ENCODE peak calls at places on chromosome 16, in five cellular contexts. S is ovary, E is mammary epithelial cell, B is thoracic aorta, F is transverse colon. K is an unnamed sample.

GRCh38 chr16:13845232-13845631 is 74.7 kb upstream of the ERCC4 start:
- DNase-seq in S (no peak), E (no peak), B (no peak), F (no peak), K (no peak)

GRCh38 chr16:46885960-46886763 is 2.0 kb downstream of the GPT2 start:
- DNase-seq in S (peak), E (peak), B (no peak), F (no peak), K (peak)

GRCh38 chr16:70391881-70392481 is 45.3 kb downstream of the DDX19A start:
- DNase-seq in S (no peak), E (peak), B (no peak), F (no peak), K (peak)

GRCh38 chr16:11735801-11736200 is 6.9 kb downstream of the TXNDC11 start:
- DNase-seq in S (no peak), E (no peak), B (no peak), F (no peak), K (no peak)

GRCh38 chr16:287298-287811 is 4.4 kb downstream of the PDIA2 start:
- DNase-seq in S (no peak), E (no peak), B (no peak), F (no peak), K (no peak)

GRCh38 chr16:2719328-2720062 is 529 bp downstream of the PRSS27 start:
- DNase-seq in S (no peak), E (no peak), B (no peak), F (peak), K (no peak)

GRCh38 chr16:3186946-3187690 is 886 bp upstream of the OR1F1 start:
- DNase-seq in S (no peak), E (no peak), B (no peak), F (no peak), K (no peak)

GRCh38 chr16:77555781-77556180 is 120.9 kb upstream of the ADAMTS18 start:
- DNase-seq in S (no peak), E (no peak), B (no peak), F (no peak), K (no peak)

GRCh38 chr16:82728901-82729300 is 102.1 kb downstream of the CDH13 start:
- DNase-seq in S (no peak), E (no peak), B (no peak), F (no peak), K (no peak)

GRCh38 chr16:86761117-86761971 is 183.0 kb downstream of the FOXL1 start:
- DNase-seq in S (no peak), E (peak), B (peak), F (peak), K (peak)

GRCh38 chr16:3945751-3946603 is 65.5 kb upstream of the CREBBP start:
- DNase-seq in S (no peak), E (peak), B (peak), F (peak), K (peak)

GRCh38 chr16:16151315-16151714 is 72.0 kb downstream of the ABCC6 start:
- DNase-seq in S (no peak), E (no peak), B (no peak), F (no peak), K (no peak)

GRCh38 chr16:569445-570254 is at the start of gene PIGQ:
- DNase-seq in S (peak), E (peak), B (peak), F (peak), K (peak)

GRCh38 chr16:72122308-72122707 is 28.7 kb downstream of the DHX38 start:
- DNase-seq in S (no peak), E (no peak), B (no peak), F (no peak), K (no peak)

GRCh38 chr16:15874745-15875314 is 13.6 kb downstream of the CEP20 start:
- DNase-seq in S (peak), E (peak), B (no peak), F (peak), K (peak)

GRCh38 chr16:24344791-24345190 is 88.7 kb downstream of the CACNG3 start:
- DNase-seq in S (no peak), E (no peak), B (no peak), F (no peak), K (no peak)

GRCh38 chr16:8944113-8944765 is 19.5 kb downstream of the USP7 start:
- DNase-seq in S (no peak), E (no peak), B (no peak), F (no peak), K (no peak)

GRCh38 chr16:83068686-83069085 is 441.9 kb downstream of the CDH13 start:
- DNase-seq in S (no peak), E (no peak), B (no peak), F (no peak), K (peak)

GRCh38 chr16:66171578-66171977 is 194.9 kb upstream of the CDH5 start:
- DNase-seq in S (no peak), E (no peak), B (no peak), F (no peak), K (no peak)

DNA sequence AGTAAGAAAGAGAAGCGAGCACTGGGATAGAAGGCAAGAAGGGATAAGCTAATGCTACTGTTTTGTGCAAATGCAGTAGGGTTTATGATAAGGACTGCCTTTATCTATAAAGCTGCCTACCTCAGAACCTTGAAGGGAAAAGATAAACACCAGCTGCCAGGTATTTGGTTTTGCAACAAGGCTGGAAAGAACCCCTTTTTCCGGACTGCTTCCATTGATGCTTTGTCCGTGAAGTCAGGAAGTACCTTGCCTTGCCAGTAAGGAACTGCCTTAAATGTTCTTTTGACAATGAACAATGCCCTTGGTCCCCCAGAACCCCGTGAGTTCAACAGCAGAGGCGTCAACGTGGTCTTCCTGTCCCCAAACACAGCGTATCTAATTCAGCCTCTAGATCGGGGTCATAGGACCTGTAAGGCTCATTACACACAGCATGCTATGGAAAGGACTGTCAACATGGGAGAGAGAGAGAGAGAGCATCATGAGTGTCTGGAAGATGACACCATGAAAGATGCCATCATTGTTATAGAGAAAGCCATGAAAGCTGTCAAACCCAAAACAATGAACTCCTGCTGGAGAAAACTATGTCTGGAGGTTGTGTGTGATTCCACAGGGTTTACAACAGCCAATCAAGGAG is 113.4 kb downstream of the ANKRD11 start:
- DNase-seq in S (no peak), E (no peak), B (no peak), F (no peak), K (no peak)
- H3K4me3 ChIP-seq in S (no peak), E (no peak), B (no peak), F (no peak), K (no peak)

DNA sequence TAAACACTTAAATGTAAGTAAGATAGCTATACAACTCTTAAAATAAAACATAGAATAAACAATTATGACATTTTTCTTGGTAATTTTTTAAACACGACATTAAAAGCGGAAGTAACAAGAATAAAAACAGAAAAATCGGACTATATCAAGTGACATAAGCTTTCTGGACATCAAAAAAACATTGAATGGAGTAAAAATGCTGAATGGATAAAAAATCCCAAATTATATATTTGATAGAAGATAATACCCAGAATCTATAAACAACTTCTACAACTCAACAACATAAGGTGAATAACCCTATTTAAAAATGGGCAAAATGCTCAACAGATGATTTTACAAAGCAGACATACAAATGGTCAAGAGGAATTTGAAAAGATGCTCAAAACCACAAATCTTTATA is 1866.5 kb downstream of the TP53TG3F start:
- DNase-seq in S (no peak), E (no peak), B (no peak), F (no peak), K (no peak)
- TF ChIP-seq CTCF in S (no peak), E (no peak), B (no peak), F (no peak), K (no peak)

DNA sequence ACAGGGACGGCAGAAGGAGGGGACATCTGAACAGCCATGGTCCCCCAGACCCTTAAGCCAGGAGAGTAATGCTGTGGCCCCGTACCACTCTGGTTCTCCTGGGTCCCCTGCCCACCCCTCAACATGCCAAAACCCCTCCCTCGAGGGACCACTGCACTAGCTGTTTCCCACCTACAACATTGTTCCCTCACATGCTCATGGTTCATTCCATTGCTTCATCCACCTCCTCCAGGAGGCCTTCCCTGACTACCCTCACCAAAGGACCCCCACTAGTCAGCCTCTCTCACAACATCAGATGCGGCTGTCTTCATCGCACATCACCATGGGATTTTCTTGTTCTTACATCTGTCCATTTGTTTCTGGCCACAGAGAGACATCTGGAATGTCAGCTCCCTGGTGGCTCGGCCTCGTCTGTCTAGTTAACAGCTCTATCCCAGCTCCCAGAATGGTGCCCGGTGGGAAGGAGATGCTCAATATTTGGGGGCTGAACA is 1.7 kb downstream of the DOK4 start:
- DNase-seq in S (no peak), E (no peak), B (no peak), F (no peak), K (no peak)
- H3K4me3 ChIP-seq in S (no peak), E (no peak), B (peak), F (no peak), K (no peak)

GRCh38 chr16:27355610-27356009 is 41.8 kb downstream of the IL4R start:
- DNase-seq in S (no peak), E (no peak), B (no peak), F (peak), K (peak)
- TF ChIP-seq CTCF in S (no peak), E (peak), B (no peak), F (peak), K (peak)

GRCh38 chr16:53721017-53721416 is 17.1 kb downstream of the FTO start:
- DNase-seq in S (no peak), E (no peak), B (no peak), F (no peak), K (no peak)

GRCh38 chr16:53713403-53714013 is 9.6 kb downstream of the FTO start:
- DNase-seq in S (no peak), E (no peak), B (no peak), F (no peak), K (peak)

GRCh38 chr16:53714080-53715050 is 10.4 kb downstream of the FTO start:
- DNase-seq in S (no peak), E (no peak), B (no peak), F (no peak), K (peak)

GRCh38 chr16:53712065-53712464 is 8.1 kb downstream of the FTO start:
- DNase-seq in S (no peak), E (no peak), B (no peak), F (no peak), K (no peak)

GRCh38 chr16:53717577-53717976 is 13.6 kb downstream of the FTO start:
- DNase-seq in S (no peak), E (no peak), B (no peak), F (no peak), K (no peak)
- H3K4me3 ChIP-seq in S (no peak), E (no peak), B (no peak), F (no peak), K (no peak)

DNA sequence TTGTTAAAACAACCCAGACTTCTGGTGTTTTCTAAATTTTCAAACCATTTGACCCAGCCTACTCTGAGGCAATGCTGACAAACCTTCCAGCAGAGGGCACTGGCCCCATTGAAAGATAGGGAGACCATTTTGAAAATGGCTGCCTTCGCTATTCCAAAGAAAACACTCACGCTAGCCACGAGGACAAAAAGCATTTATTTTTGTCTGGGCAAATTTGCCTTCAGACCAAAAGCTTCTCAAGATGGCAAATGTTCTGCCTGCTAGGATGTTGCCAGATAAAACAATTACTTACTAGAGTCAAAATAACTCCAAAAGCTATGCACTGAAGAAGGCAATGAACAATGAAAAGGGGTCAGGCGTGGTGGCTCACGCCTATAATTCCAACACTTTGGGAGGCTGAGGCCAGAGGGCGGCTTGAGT is 296.7 kb upstream of the IRX5 start:
- DNase-seq in S (no peak), E (peak), B (peak), F (no peak), K (peak)
- TF ChIP-seq CTCF in S (no peak), E (peak), B (peak), F (no peak), K (peak)

DNA sequence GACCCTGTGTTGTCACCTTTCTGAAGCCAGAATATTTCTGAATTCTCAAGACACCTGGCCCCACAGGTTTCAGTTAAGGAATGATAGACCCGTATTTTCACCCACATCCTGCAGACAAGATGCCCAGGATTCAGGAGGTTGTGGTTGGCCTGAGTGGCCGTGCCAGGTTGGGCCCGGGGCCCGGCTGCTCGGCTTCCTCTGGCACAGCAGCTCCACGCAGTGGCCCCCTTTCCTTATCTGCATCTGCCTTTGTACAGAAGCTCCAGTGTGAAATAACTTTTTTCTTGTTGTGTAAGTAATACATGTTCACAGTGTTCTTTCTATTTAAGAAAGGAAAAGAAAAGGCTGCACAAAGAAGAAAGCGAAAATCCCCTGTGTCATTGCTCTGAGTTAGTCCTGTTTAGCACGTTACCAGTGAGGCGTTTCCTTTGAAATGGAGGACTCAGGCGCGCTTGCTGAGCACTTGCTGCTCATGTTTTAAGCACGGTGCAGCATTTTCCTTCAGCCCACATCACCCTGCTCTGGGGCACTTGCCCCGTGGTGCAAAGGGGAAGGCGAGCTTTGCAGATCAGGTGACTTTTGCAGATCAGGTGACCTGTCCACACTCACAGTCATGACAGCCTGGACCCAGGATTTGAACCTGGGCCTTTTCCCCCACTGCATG is 12.8 kb downstream of the ZC3H18 start:
- DNase-seq in S (no peak), E (no peak), B (no peak), F (no peak), K (no peak)
- H3K4me3 ChIP-seq in S (no peak), E (no peak), B (no peak), F (no peak), K (no peak)

GRCh38 chr16:67415872-67416793 is at the start of gene ZDHHC1:
- DNase-seq in S (peak), E (peak), B (no peak), F (peak), K (peak)
- TF ChIP-seq CTCF in S (peak), E (peak), B (peak), F (peak), K (no peak)

DNA sequence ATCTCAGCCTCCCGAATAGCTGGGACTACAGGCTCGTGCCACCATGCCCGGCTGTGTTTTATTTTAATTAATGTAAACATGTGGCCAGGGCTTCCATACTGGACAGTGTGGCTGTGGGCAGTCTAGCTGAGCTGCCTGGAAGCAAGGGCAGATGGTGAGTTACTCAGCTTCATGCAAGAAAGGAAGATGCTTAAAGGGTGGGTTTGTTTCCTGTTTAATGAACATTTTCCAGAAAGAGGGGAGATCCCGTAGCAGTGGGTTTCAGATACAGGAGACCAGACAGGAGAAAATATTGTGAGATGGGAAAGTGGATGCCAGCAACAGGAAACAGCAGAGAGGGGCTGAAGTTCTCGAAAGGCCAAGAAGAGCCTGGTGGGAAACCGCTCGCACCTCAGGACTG is 7.3 kb downstream of the MAPK8IP3 start:
- DNase-seq in S (no peak), E (no peak), B (no peak), F (no peak), K (no peak)
- H3K4me3 ChIP-seq in S (no peak), E (no peak), B (no peak), F (no peak), K (no peak)

GRCh38 chr16:49352923-49353322 is 20.7 kb upstream of the C16orf78 start:
- DNase-seq in S (no peak), E (no peak), B (no peak), F (no peak), K (peak)
- TF ChIP-seq CTCF in S (no peak), E (no peak), B (no peak), F (no peak), K (peak)